ENCODE peak calls at places on chromosomes 7 and 10, in eight cellular contexts. One of them, this sample, is unnamed.

GRCh38 chr10:89515031-89515841 is 20.2 kb downstream of the SLC16A12 start:
- DNase-seq in SHP77: no peak
- DNase-seq in stimulated activated CD4-positive, alpha-beta T cell treated with anti-CD3 and anti-CD28 coated beads, Interleukin-2, amount 100 ng/mL, for 24 hours: no peak
- DNase-seq in AG09309: peak
- DNase-seq in sigmoid colon: no peak
- DNase-seq in EL: peak
- DNase-seq in RPMI8226: no peak
- DNase-seq in GM10248: no peak
- DNase-seq in this sample: peak

GRCh38 chr10:102785818-102786217 is 42.1 kb downstream of the WBP1L start:
- DNase-seq in stimulated activated CD4-positive, alpha-beta T cell treated with anti-CD3 and anti-CD28 coated beads, Interleukin-2, amount 100 ng/mL, for 24 hours: no peak
- DNase-seq in RPMI8226: no peak
- DNase-seq in EL: no peak
- DNase-seq in AG09309: no peak
- DNase-seq in sigmoid colon: no peak
- DNase-seq in GM10248: no peak
- DNase-seq in SHP77: no peak
- DNase-seq in this sample: no peak

GRCh38 chr7:18177815-18178660 is 150.4 kb upstream of the PRPS1L1 start:
- DNase-seq in EL: no peak
- DNase-seq in RPMI8226: peak
- DNase-seq in stimulated activated CD4-positive, alpha-beta T cell treated with anti-CD3 and anti-CD28 coated beads, Interleukin-2, amount 100 ng/mL, for 24 hours: peak
- DNase-seq in sigmoid colon: no peak
- DNase-seq in GM10248: peak
- DNase-seq in SHP77: no peak
- DNase-seq in AG09309: no peak
- DNase-seq in this sample: peak

GRCh38 chr10:71323407-71323806 is 4.3 kb downstream of the SLC29A3 start:
- DNase-seq in stimulated activated CD4-positive, alpha-beta T cell treated with anti-CD3 and anti-CD28 coated beads, Interleukin-2, amount 100 ng/mL, for 24 hours: no peak
- DNase-seq in RPMI8226: no peak
- DNase-seq in SHP77: no peak
- DNase-seq in AG09309: no peak
- DNase-seq in sigmoid colon: no peak
- DNase-seq in EL: peak
- DNase-seq in GM10248: no peak
- DNase-seq in this sample: no peak

GRCh38 chr10:77983384-77984341 is 45.7 kb downstream of the POLR3A start:
- DNase-seq in GM10248: no peak
- DNase-seq in sigmoid colon: peak
- DNase-seq in RPMI8226: no peak
- DNase-seq in stimulated activated CD4-positive, alpha-beta T cell treated with anti-CD3 and anti-CD28 coated beads, Interleukin-2, amount 100 ng/mL, for 24 hours: no peak
- DNase-seq in AG09309: peak
- DNase-seq in EL: peak
- DNase-seq in SHP77: no peak
- DNase-seq in this sample: peak

GRCh38 chr7:106858618-106859532 is 6.2 kb upstream of the PIK3CG start:
- DNase-seq in RPMI8226: peak
- DNase-seq in EL: no peak
- DNase-seq in SHP77: no peak
- DNase-seq in stimulated activated CD4-positive, alpha-beta T cell treated with anti-CD3 and anti-CD28 coated beads, Interleukin-2, amount 100 ng/mL, for 24 hours: no peak
- DNase-seq in AG09309: no peak
- DNase-seq in sigmoid colon: no peak
- DNase-seq in GM10248: no peak
- DNase-seq in this sample: peak

GRCh38 chr10:97234403-97234802 is 48.6 kb upstream of the SLIT1 start:
- DNase-seq in SHP77: peak
- DNase-seq in RPMI8226: no peak
- DNase-seq in GM10248: no peak
- DNase-seq in AG09309: no peak
- DNase-seq in stimulated activated CD4-positive, alpha-beta T cell treated with anti-CD3 and anti-CD28 coated beads, Interleukin-2, amount 100 ng/mL, for 24 hours: no peak
- DNase-seq in EL: peak
- DNase-seq in sigmoid colon: no peak
- DNase-seq in this sample: peak

GRCh38 chr10:115985696-115986095 is 287.3 kb downstream of the GFRA1 start:
- DNase-seq in stimulated activated CD4-positive, alpha-beta T cell treated with anti-CD3 and anti-CD28 coated beads, Interleukin-2, amount 100 ng/mL, for 24 hours: no peak
- DNase-seq in SHP77: no peak
- DNase-seq in GM10248: no peak
- DNase-seq in EL: peak
- DNase-seq in RPMI8226: no peak
- DNase-seq in AG09309: no peak
- DNase-seq in sigmoid colon: no peak
- DNase-seq in this sample: no peak

GRCh38 chr7:77540402-77540822 is 3.3 kb downstream of the PTPN12 start:
- DNase-seq in AG09309: no peak
- DNase-seq in SHP77: no peak
- DNase-seq in EL: no peak
- DNase-seq in RPMI8226: no peak
- DNase-seq in GM10248: no peak
- DNase-seq in sigmoid colon: no peak
- DNase-seq in stimulated activated CD4-positive, alpha-beta T cell treated with anti-CD3 and anti-CD28 coated beads, Interleukin-2, amount 100 ng/mL, for 24 hours: no peak
- DNase-seq in this sample: peak

GRCh38 chr10:86961481-86962091 is 3.2 kb downstream of the SNCG start:
- DNase-seq in SHP77: no peak
- DNase-seq in RPMI8226: no peak
- DNase-seq in sigmoid colon: peak
- DNase-seq in GM10248: no peak
- DNase-seq in stimulated activated CD4-positive, alpha-beta T cell treated with anti-CD3 and anti-CD28 coated beads, Interleukin-2, amount 100 ng/mL, for 24 hours: no peak
- DNase-seq in EL: peak
- DNase-seq in AG09309: no peak
- DNase-seq in this sample: peak

GRCh38 chr10:11403116-11403515 is 208.3 kb downstream of the USP6NL start:
- DNase-seq in AG09309: no peak
- DNase-seq in sigmoid colon: no peak
- DNase-seq in GM10248: no peak
- DNase-seq in EL: no peak
- DNase-seq in SHP77: no peak
- DNase-seq in stimulated activated CD4-positive, alpha-beta T cell treated with anti-CD3 and anti-CD28 coated beads, Interleukin-2, amount 100 ng/mL, for 24 hours: peak
- DNase-seq in RPMI8226: no peak
- DNase-seq in this sample: no peak

GRCh38 chr7:5230272-5231067 is 40.4 kb downstream of the WIPI2 start:
- DNase-seq in EL: no peak
- DNase-seq in RPMI8226: no peak
- DNase-seq in sigmoid colon: no peak
- DNase-seq in SHP77: no peak
- DNase-seq in stimulated activated CD4-positive, alpha-beta T cell treated with anti-CD3 and anti-CD28 coated beads, Interleukin-2, amount 100 ng/mL, for 24 hours: no peak
- DNase-seq in GM10248: peak
- DNase-seq in AG09309: no peak
- DNase-seq in this sample: no peak

GRCh38 chr10:101867931-101868330 is 24.3 kb upstream of the KCNIP2 start:
- DNase-seq in AG09309: no peak
- DNase-seq in EL: no peak
- DNase-seq in SHP77: no peak
- DNase-seq in GM10248: no peak
- DNase-seq in RPMI8226: no peak
- DNase-seq in stimulated activated CD4-positive, alpha-beta T cell treated with anti-CD3 and anti-CD28 coated beads, Interleukin-2, amount 100 ng/mL, for 24 hours: no peak
- DNase-seq in sigmoid colon: no peak
- DNase-seq in this sample: no peak

GRCh38 chr10:44951827-44952226 is 7.8 kb upstream of the RASSF4 start:
- DNase-seq in stimulated activated CD4-positive, alpha-beta T cell treated with anti-CD3 and anti-CD28 coated beads, Interleukin-2, amount 100 ng/mL, for 24 hours: no peak
- DNase-seq in sigmoid colon: peak
- DNase-seq in GM10248: no peak
- DNase-seq in EL: no peak
- DNase-seq in AG09309: no peak
- DNase-seq in SHP77: no peak
- DNase-seq in RPMI8226: no peak
- DNase-seq in this sample: no peak

GRCh38 chr10:120998782-120999285 is 147.7 kb downstream of the WDR11 start:
- DNase-seq in RPMI8226: no peak
- DNase-seq in GM10248: no peak
- DNase-seq in stimulated activated CD4-positive, alpha-beta T cell treated with anti-CD3 and anti-CD28 coated beads, Interleukin-2, amount 100 ng/mL, for 24 hours: no peak
- DNase-seq in AG09309: no peak
- DNase-seq in SHP77: no peak
- DNase-seq in sigmoid colon: no peak
- DNase-seq in EL: no peak
- DNase-seq in this sample: no peak

GRCh38 chr10:101649530-101650085 is 45.4 kb downstream of the FBXW4 start:
- DNase-seq in AG09309: no peak
- DNase-seq in EL: no peak
- DNase-seq in stimulated activated CD4-positive, alpha-beta T cell treated with anti-CD3 and anti-CD28 coated beads, Interleukin-2, amount 100 ng/mL, for 24 hours: no peak
- DNase-seq in GM10248: no peak
- DNase-seq in RPMI8226: no peak
- DNase-seq in SHP77: no peak
- DNase-seq in sigmoid colon: peak
- DNase-seq in this sample: no peak

GRCh38 chr7:57769131-57769530 is 319.2 kb downstream of the ZNF716 start:
- DNase-seq in EL: no peak
- DNase-seq in GM10248: no peak
- DNase-seq in AG09309: no peak
- DNase-seq in SHP77: no peak
- DNase-seq in sigmoid colon: no peak
- DNase-seq in stimulated activated CD4-positive, alpha-beta T cell treated with anti-CD3 and anti-CD28 coated beads, Interleukin-2, amount 100 ng/mL, for 24 hours: no peak
- DNase-seq in RPMI8226: no peak
- DNase-seq in this sample: no peak

GRCh38 chr7:44150966-44151678 is 10.0 kb upstream of the MYL7 start:
- DNase-seq in sigmoid colon: no peak
- DNase-seq in EL: no peak
- DNase-seq in AG09309: no peak
- DNase-seq in SHP77: no peak
- DNase-seq in RPMI8226: no peak
- DNase-seq in GM10248: no peak
- DNase-seq in stimulated activated CD4-positive, alpha-beta T cell treated with anti-CD3 and anti-CD28 coated beads, Interleukin-2, amount 100 ng/mL, for 24 hours: no peak
- DNase-seq in this sample: no peak

GRCh38 chr10:15346440-15347141 is 24.5 kb downstream of the FAM171A1 start:
- DNase-seq in EL: no peak
- DNase-seq in SHP77: no peak
- DNase-seq in sigmoid colon: peak
- DNase-seq in GM10248: no peak
- DNase-seq in stimulated activated CD4-positive, alpha-beta T cell treated with anti-CD3 and anti-CD28 coated beads, Interleukin-2, amount 100 ng/mL, for 24 hours: no peak
- DNase-seq in RPMI8226: no peak
- DNase-seq in AG09309: no peak
- DNase-seq in this sample: no peak

GRCh38 chr7:30433082-30433481 is 45.5 kb downstream of the NOD1 start:
- DNase-seq in SHP77: no peak
- DNase-seq in RPMI8226: peak
- DNase-seq in EL: no peak
- DNase-seq in GM10248: no peak
- DNase-seq in AG09309: peak
- DNase-seq in stimulated activated CD4-positive, alpha-beta T cell treated with anti-CD3 and anti-CD28 coated beads, Interleukin-2, amount 100 ng/mL, for 24 hours: no peak
- DNase-seq in sigmoid colon: peak
- DNase-seq in this sample: peak

GRCh38 chr10:124560377-124560776 is 98.8 kb downstream of the LHPP start:
- DNase-seq in AG09309: peak
- DNase-seq in SHP77: no peak
- DNase-seq in RPMI8226: no peak
- DNase-seq in EL: peak
- DNase-seq in sigmoid colon: peak
- DNase-seq in GM10248: no peak
- DNase-seq in stimulated activated CD4-positive, alpha-beta T cell treated with anti-CD3 and anti-CD28 coated beads, Interleukin-2, amount 100 ng/mL, for 24 hours: no peak
- DNase-seq in this sample: no peak

GRCh38 chr7:87206361-87206760 is 13.2 kb downstream of the TMEM243 start:
- DNase-seq in GM10248: no peak
- DNase-seq in AG09309: no peak
- DNase-seq in stimulated activated CD4-positive, alpha-beta T cell treated with anti-CD3 and anti-CD28 coated beads, Interleukin-2, amount 100 ng/mL, for 24 hours: no peak
- DNase-seq in RPMI8226: no peak
- DNase-seq in SHP77: no peak
- DNase-seq in EL: peak
- DNase-seq in sigmoid colon: no peak
- DNase-seq in this sample: peak

GRCh38 chr7:48084727-48085432 is 4.2 kb upstream of the UPP1 start:
- DNase-seq in GM10248: peak
- DNase-seq in EL: peak
- DNase-seq in AG09309: peak
- DNase-seq in sigmoid colon: peak
- DNase-seq in RPMI8226: peak
- DNase-seq in SHP77: no peak
- DNase-seq in stimulated activated CD4-positive, alpha-beta T cell treated with anti-CD3 and anti-CD28 coated beads, Interleukin-2, amount 100 ng/mL, for 24 hours: peak
- DNase-seq in this sample: peak

GRCh38 chr7:85736085-85736484 is 549.2 kb upstream of the SEMA3D start:
- DNase-seq in EL: no peak
- DNase-seq in RPMI8226: no peak
- DNase-seq in GM10248: no peak
- DNase-seq in AG09309: no peak
- DNase-seq in stimulated activated CD4-positive, alpha-beta T cell treated with anti-CD3 and anti-CD28 coated beads, Interleukin-2, amount 100 ng/mL, for 24 hours: no peak
- DNase-seq in sigmoid colon: no peak
- DNase-seq in SHP77: no peak
- DNase-seq in this sample: no peak

GRCh38 chr10:101901340-101901739 is 57.7 kb upstream of the KCNIP2 start:
- DNase-seq in stimulated activated CD4-positive, alpha-beta T cell treated with anti-CD3 and anti-CD28 coated beads, Interleukin-2, amount 100 ng/mL, for 24 hours: no peak
- DNase-seq in RPMI8226: no peak
- DNase-seq in AG09309: no peak
- DNase-seq in EL: no peak
- DNase-seq in GM10248: peak
- DNase-seq in sigmoid colon: no peak
- DNase-seq in SHP77: no peak
- DNase-seq in this sample: no peak

GRCh38 chr7:124152859-124153692 is 120.2 kb upstream of the TMEM229A start:
- DNase-seq in stimulated activated CD4-positive, alpha-beta T cell treated with anti-CD3 and anti-CD28 coated beads, Interleukin-2, amount 100 ng/mL, for 24 hours: no peak
- DNase-seq in AG09309: no peak
- DNase-seq in SHP77: peak
- DNase-seq in GM10248: no peak
- DNase-seq in EL: peak
- DNase-seq in sigmoid colon: no peak
- DNase-seq in RPMI8226: peak
- DNase-seq in this sample: peak

This sample was measured in M059J.